ENCODE peak calls at places on chromosomes 2 and 18, in six cellular contexts. One of them, this sample, is unnamed. For H3K4me1, the result is how much of the 10 kb centered on the place peaks cover.

GRCh38 chr2:239826786-239827510 is 198.2 kb downstream of the NDUFA10 start:
- DNase-seq in CD8-positive, alpha-beta memory T cell: peak
- DNase-seq in BE2C: no peak
- DNase-seq in right cardiac atrium: no peak
- DNase-seq in astrocyte: no peak
- DNase-seq in CD8-positive, alpha-beta T cell: no peak
- DNase-seq in this sample: no peak

GRCh38 chr18:45657357-45658335 is 42.4 kb downstream of the SLC14A2 start:
- DNase-seq in CD8-positive, alpha-beta memory T cell: peak
- DNase-seq in BE2C: no peak
- DNase-seq in right cardiac atrium: no peak
- DNase-seq in astrocyte: no peak
- DNase-seq in CD8-positive, alpha-beta T cell: peak
- DNase-seq in this sample: no peak

GRCh38 chr18:39854291-39854690 is 2100.7 kb upstream of the PIK3C3 start:
- DNase-seq in CD8-positive, alpha-beta memory T cell: no peak
- DNase-seq in BE2C: no peak
- DNase-seq in right cardiac atrium: no peak
- DNase-seq in astrocyte: no peak
- DNase-seq in CD8-positive, alpha-beta T cell: no peak
- DNase-seq in this sample: no peak

GRCh38 chr2:215542690-215543089 is 106.8 kb upstream of the FN1 start:
- DNase-seq in CD8-positive, alpha-beta memory T cell: no peak
- DNase-seq in BE2C: no peak
- DNase-seq in right cardiac atrium: no peak
- DNase-seq in astrocyte: no peak
- DNase-seq in CD8-positive, alpha-beta T cell: no peak
- DNase-seq in this sample: no peak

GRCh38 chr2:141611143-141611571 is 519.7 kb downstream of the LRP1B start:
- DNase-seq in CD8-positive, alpha-beta memory T cell: no peak
- DNase-seq in BE2C: no peak
- DNase-seq in right cardiac atrium: no peak
- DNase-seq in astrocyte: peak
- DNase-seq in CD8-positive, alpha-beta T cell: no peak
- DNase-seq in this sample: no peak

GRCh38 chr2:18161681-18162080 is 283.2 kb downstream of the KCNS3 start:
- DNase-seq in CD8-positive, alpha-beta memory T cell: no peak
- DNase-seq in BE2C: no peak
- DNase-seq in right cardiac atrium: no peak
- DNase-seq in astrocyte: no peak
- DNase-seq in CD8-positive, alpha-beta T cell: no peak
- DNase-seq in this sample: no peak

GRCh38 chr2:140600116-140600515 is 1530.7 kb downstream of the LRP1B start:
- DNase-seq in CD8-positive, alpha-beta memory T cell: no peak
- DNase-seq in BE2C: no peak
- DNase-seq in right cardiac atrium: no peak
- DNase-seq in astrocyte: peak
- DNase-seq in CD8-positive, alpha-beta T cell: no peak
- DNase-seq in this sample: no peak

GRCh38 chr18:7608798-7609197 is 41.7 kb downstream of the PTPRM start:
- DNase-seq in CD8-positive, alpha-beta memory T cell: no peak
- DNase-seq in BE2C: no peak
- DNase-seq in right cardiac atrium: no peak
- DNase-seq in astrocyte: peak
- DNase-seq in CD8-positive, alpha-beta T cell: no peak
- DNase-seq in this sample: no peak

GRCh38 chr2:108960006-108960405 is 29.0 kb downstream of the EDAR start:
- DNase-seq in CD8-positive, alpha-beta memory T cell: no peak
- DNase-seq in BE2C: no peak
- DNase-seq in right cardiac atrium: no peak
- DNase-seq in astrocyte: no peak
- DNase-seq in CD8-positive, alpha-beta T cell: no peak
- DNase-seq in this sample: no peak

GRCh38 chr2:188292446-188293239 is 969 bp downstream of the GULP1 start:
- DNase-seq in CD8-positive, alpha-beta memory T cell: no peak
- DNase-seq in BE2C: peak
- DNase-seq in right cardiac atrium: peak
- DNase-seq in astrocyte: peak
- DNase-seq in CD8-positive, alpha-beta T cell: peak
- DNase-seq in this sample: peak

GRCh38 chr18:35473562-35473961 is 24.2 kb downstream of the INO80C start:
- DNase-seq in CD8-positive, alpha-beta memory T cell: no peak
- DNase-seq in BE2C: no peak
- DNase-seq in right cardiac atrium: no peak
- DNase-seq in astrocyte: no peak
- DNase-seq in CD8-positive, alpha-beta T cell: no peak
- DNase-seq in this sample: no peak

GRCh38 chr2:188003800-188004199 is 287.9 kb upstream of the GULP1 start:
- DNase-seq in CD8-positive, alpha-beta memory T cell: no peak
- DNase-seq in BE2C: no peak
- DNase-seq in right cardiac atrium: no peak
- DNase-seq in astrocyte: no peak
- DNase-seq in CD8-positive, alpha-beta T cell: no peak
- DNase-seq in this sample: no peak

GRCh38 chr18:3690682-3691066 is 240.7 kb downstream of the TGIF1 start:
- DNase-seq in CD8-positive, alpha-beta memory T cell: no peak
- DNase-seq in BE2C: no peak
- DNase-seq in right cardiac atrium: no peak
- DNase-seq in astrocyte: no peak
- DNase-seq in CD8-positive, alpha-beta T cell: no peak
- DNase-seq in this sample: no peak

GRCh38 chr2:196160101-196160500 is 11.3 kb downstream of the STK17B start:
- DNase-seq in CD8-positive, alpha-beta memory T cell: peak
- DNase-seq in BE2C: no peak
- DNase-seq in right cardiac atrium: no peak
- DNase-seq in astrocyte: peak
- DNase-seq in CD8-positive, alpha-beta T cell: peak
- DNase-seq in this sample: no peak

GRCh38 chr18:1421502-1421901 is 516.8 kb downstream of the ADCYAP1 start:
- DNase-seq in CD8-positive, alpha-beta memory T cell: no peak
- DNase-seq in BE2C: no peak
- DNase-seq in right cardiac atrium: no peak
- DNase-seq in astrocyte: no peak
- DNase-seq in CD8-positive, alpha-beta T cell: no peak
- DNase-seq in this sample: no peak

GRCh38 chr2:20507166-20507692 is 60.4 kb downstream of the RHOB start:
- DNase-seq in CD8-positive, alpha-beta memory T cell: no peak
- DNase-seq in BE2C: no peak
- DNase-seq in right cardiac atrium: no peak
- DNase-seq in astrocyte: peak
- DNase-seq in CD8-positive, alpha-beta T cell: no peak
- DNase-seq in this sample: no peak

GRCh38 chr2:96800762-96801463 is 15.2 kb upstream of the CNNM3 start:
- DNase-seq in CD8-positive, alpha-beta memory T cell: peak
- DNase-seq in BE2C: peak
- DNase-seq in right cardiac atrium: peak
- DNase-seq in astrocyte: peak
- DNase-seq in CD8-positive, alpha-beta T cell: peak
- DNase-seq in this sample: peak

GRCh38 chr2:74584088-74584645 is 29.6 kb downstream of the DOK1 start:
- DNase-seq in CD8-positive, alpha-beta memory T cell: no peak
- DNase-seq in BE2C: no peak
- DNase-seq in right cardiac atrium: no peak
- DNase-seq in astrocyte: peak
- DNase-seq in CD8-positive, alpha-beta T cell: no peak
- DNase-seq in this sample: no peak

GRCh38 chr2:95392730-95393455 is 9.6 kb upstream of the FAHD2A start:
- DNase-seq in CD8-positive, alpha-beta memory T cell: no peak
- DNase-seq in BE2C: no peak
- DNase-seq in right cardiac atrium: no peak
- DNase-seq in astrocyte: no peak
- DNase-seq in CD8-positive, alpha-beta T cell: no peak
- DNase-seq in this sample: no peak

GRCh38 chr2:121748202-121748601 is 7.2 kb upstream of the TSN start:
- DNase-seq in CD8-positive, alpha-beta memory T cell: no peak
- DNase-seq in BE2C: peak
- DNase-seq in right cardiac atrium: peak
- DNase-seq in astrocyte: no peak
- DNase-seq in CD8-positive, alpha-beta T cell: no peak
- DNase-seq in this sample: no peak

GRCh38 chr2:35082072-35082471 is 1273.5 kb upstream of the CRIM1 start:
- DNase-seq in CD8-positive, alpha-beta memory T cell: no peak
- DNase-seq in BE2C: no peak
- DNase-seq in right cardiac atrium: no peak
- DNase-seq in astrocyte: no peak
- DNase-seq in CD8-positive, alpha-beta T cell: no peak
- DNase-seq in this sample: no peak

GRCh38 chr2:207241198-207241597 is 75.5 kb upstream of the KLF7 start:
- DNase-seq in CD8-positive, alpha-beta memory T cell: no peak
- DNase-seq in BE2C: no peak
- DNase-seq in right cardiac atrium: no peak
- DNase-seq in astrocyte: peak
- DNase-seq in CD8-positive, alpha-beta T cell: no peak
- DNase-seq in this sample: no peak
- H3K4me1 ChIP-seq in CD8-positive, alpha-beta memory T cell: under half
- H3K4me1 ChIP-seq in BE2C: under half
- H3K4me1 ChIP-seq in right cardiac atrium: under half
- H3K4me1 ChIP-seq in astrocyte: under half
- H3K4me1 ChIP-seq in CD8-positive, alpha-beta T cell: under half
- H3K4me1 ChIP-seq in this sample: under half

GRCh38 chr2:54593249-54593648 is 130.2 kb upstream of the EML6 start:
- DNase-seq in CD8-positive, alpha-beta memory T cell: no peak
- DNase-seq in BE2C: no peak
- DNase-seq in right cardiac atrium: no peak
- DNase-seq in astrocyte: no peak
- DNase-seq in CD8-positive, alpha-beta T cell: no peak
- DNase-seq in this sample: peak

GRCh38 chr2:54594048-54594447 is 129.4 kb upstream of the EML6 start:
- DNase-seq in CD8-positive, alpha-beta memory T cell: no peak
- DNase-seq in BE2C: no peak
- DNase-seq in right cardiac atrium: no peak
- DNase-seq in astrocyte: no peak
- DNase-seq in CD8-positive, alpha-beta T cell: no peak
- DNase-seq in this sample: no peak

GRCh38 chr2:54590216-54590961 is 133.1 kb upstream of the EML6 start:
- DNase-seq in CD8-positive, alpha-beta memory T cell: no peak
- DNase-seq in BE2C: no peak
- DNase-seq in right cardiac atrium: no peak
- DNase-seq in astrocyte: no peak
- DNase-seq in CD8-positive, alpha-beta T cell: no peak
- DNase-seq in this sample: no peak

GRCh38 chr2:54589340-54590215 is 133.5 kb downstream of the SPTBN1 start:
- DNase-seq in CD8-positive, alpha-beta memory T cell: no peak
- DNase-seq in BE2C: no peak
- DNase-seq in right cardiac atrium: no peak
- DNase-seq in astrocyte: no peak
- DNase-seq in CD8-positive, alpha-beta T cell: peak
- DNase-seq in this sample: no peak

GRCh38 chr2:54591551-54591950 is 131.9 kb upstream of the EML6 start:
- DNase-seq in CD8-positive, alpha-beta memory T cell: no peak
- DNase-seq in BE2C: no peak
- DNase-seq in right cardiac atrium: no peak
- DNase-seq in astrocyte: no peak
- DNase-seq in CD8-positive, alpha-beta T cell: no peak
- DNase-seq in this sample: no peak
- H3K4me1 ChIP-seq in CD8-positive, alpha-beta memory T cell: half or more
- H3K4me1 ChIP-seq in BE2C: under half
- H3K4me1 ChIP-seq in right cardiac atrium: under half
- H3K4me1 ChIP-seq in astrocyte: under half
- H3K4me1 ChIP-seq in CD8-positive, alpha-beta T cell: half or more
- H3K4me1 ChIP-seq in this sample: under half

GRCh38 chr2:98510322-98510662 is 65.6 kb downstream of the INPP4A start:
- DNase-seq in CD8-positive, alpha-beta memory T cell: no peak
- DNase-seq in BE2C: no peak
- DNase-seq in right cardiac atrium: no peak
- DNase-seq in astrocyte: no peak
- DNase-seq in CD8-positive, alpha-beta T cell: no peak
- DNase-seq in this sample: no peak
- H3K4me1 ChIP-seq in CD8-positive, alpha-beta memory T cell: half or more
- H3K4me1 ChIP-seq in BE2C: under half
- H3K4me1 ChIP-seq in right cardiac atrium: under half
- H3K4me1 ChIP-seq in astrocyte: under half
- H3K4me1 ChIP-seq in CD8-positive, alpha-beta T cell: half or more
- H3K4me1 ChIP-seq in this sample: under half

GRCh38 chr2:48250943-48251342 is 279.0 kb upstream of the STON1 start:
- DNase-seq in CD8-positive, alpha-beta memory T cell: no peak
- DNase-seq in BE2C: no peak
- DNase-seq in right cardiac atrium: no peak
- DNase-seq in astrocyte: no peak
- DNase-seq in CD8-positive, alpha-beta T cell: no peak
- DNase-seq in this sample: no peak
- H3K4me1 ChIP-seq in CD8-positive, alpha-beta memory T cell: under half
- H3K4me1 ChIP-seq in BE2C: under half
- H3K4me1 ChIP-seq in right cardiac atrium: under half
- H3K4me1 ChIP-seq in astrocyte: under half
- H3K4me1 ChIP-seq in CD8-positive, alpha-beta T cell: under half
- H3K4me1 ChIP-seq in this sample: under half

DNA sequence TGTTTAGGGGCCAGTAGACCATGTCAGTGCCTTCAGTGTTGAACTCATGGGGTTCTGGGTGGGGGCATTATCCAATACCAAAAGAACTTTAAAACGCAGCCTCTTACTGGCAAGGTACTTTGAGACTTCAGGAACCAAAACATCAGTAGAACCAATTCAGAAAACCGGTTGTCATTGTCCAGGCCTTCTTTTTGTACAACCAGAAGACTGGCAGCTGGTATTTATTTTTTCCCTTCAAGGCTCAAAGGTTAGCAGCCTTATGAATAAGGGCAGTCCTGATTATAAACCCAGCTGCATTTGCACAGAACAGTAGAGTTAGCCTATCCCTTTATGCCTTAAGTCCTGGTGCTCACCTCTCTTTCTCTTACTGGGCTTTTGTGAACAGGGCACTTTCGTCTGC is 113.8 kb upstream of the EML6 start:
- DNase-seq in CD8-positive, alpha-beta memory T cell: no peak
- DNase-seq in BE2C: no peak
- DNase-seq in right cardiac atrium: no peak
- DNase-seq in astrocyte: no peak
- DNase-seq in CD8-positive, alpha-beta T cell: no peak
- DNase-seq in this sample: no peak
- H3K4me1 ChIP-seq in CD8-positive, alpha-beta memory T cell: under half
- H3K4me1 ChIP-seq in BE2C: under half
- H3K4me1 ChIP-seq in right cardiac atrium: under half
- H3K4me1 ChIP-seq in astrocyte: under half
- H3K4me1 ChIP-seq in CD8-positive, alpha-beta T cell: under half
- H3K4me1 ChIP-seq in this sample: under half

GRCh38 chr2:9800639-9800974 is 42.7 kb upstream of the TAF1B start:
- DNase-seq in CD8-positive, alpha-beta memory T cell: no peak
- DNase-seq in BE2C: no peak
- DNase-seq in right cardiac atrium: peak
- DNase-seq in astrocyte: no peak
- DNase-seq in CD8-positive, alpha-beta T cell: no peak
- DNase-seq in this sample: no peak
- H3K4me1 ChIP-seq in CD8-positive, alpha-beta memory T cell: under half
- H3K4me1 ChIP-seq in BE2C: under half
- H3K4me1 ChIP-seq in right cardiac atrium: under half
- H3K4me1 ChIP-seq in astrocyte: under half
- H3K4me1 ChIP-seq in CD8-positive, alpha-beta T cell: under half
- H3K4me1 ChIP-seq in this sample: under half

GRCh38 chr2:233424028-233424951 is 70.0 kb downstream of the DGKD start:
- DNase-seq in CD8-positive, alpha-beta memory T cell: no peak
- DNase-seq in BE2C: no peak
- DNase-seq in right cardiac atrium: peak
- DNase-seq in astrocyte: no peak
- DNase-seq in CD8-positive, alpha-beta T cell: no peak
- DNase-seq in this sample: peak
- H3K4me1 ChIP-seq in CD8-positive, alpha-beta memory T cell: half or more
- H3K4me1 ChIP-seq in BE2C: under half
- H3K4me1 ChIP-seq in right cardiac atrium: under half
- H3K4me1 ChIP-seq in astrocyte: under half
- H3K4me1 ChIP-seq in CD8-positive, alpha-beta T cell: half or more
- H3K4me1 ChIP-seq in this sample: under half